ENCODE peak calls at places on chromosomes 3 and 15, in six cellular contexts. T is astrocyte, P is breast epithelium, H is MM.1S, C is IMR-90, U is heart right ventricle. R is an unnamed sample.

GRCh38 chr3:34837848-34838741 is 801.2 kb upstream of the ARPP21 start:
- DNase-seq in C (no peak), U (no peak), H (no peak), T (peak; percentile 6), P (no peak), R (no peak)

GRCh38 chr3:131223373-131224289 is 157.9 kb upstream of the NUDT16 start:
- DNase-seq in P (no peak), T (no peak), C (no peak), U (no peak), H (no peak), R (no peak)

GRCh38 chr3:22236490-22237271 is 485.7 kb upstream of the ZNF385D start:
- DNase-seq in T (no peak), C (no peak), H (no peak), P (no peak), U (no peak), R (no peak)

GRCh38 chr3:18438586-18438985 is 13.4 kb upstream of the SATB1 start:
- DNase-seq in P (no peak), H (no peak), C (no peak), U (no peak), T (no peak), R (no peak)

GRCh38 chr3:43418601-43419272 is 132.4 kb downstream of the SNRK start:
- DNase-seq in P (no peak), U (peak; percentile 62), C (peak; percentile 71), T (peak; percentile 71), H (no peak), R (peak; percentile 36)

GRCh38 chr15:88866295-88866881 is 29.0 kb downstream of the HAPLN3 start:
- DNase-seq in U (no peak), P (no peak), T (no peak), C (no peak), H (no peak), R (no peak)

GRCh38 chr3:64028754-64029153 is 5.5 kb upstream of the PSMD6 start:
- DNase-seq in U (no peak), T (no peak), C (no peak), H (no peak), P (no peak), R (no peak)

GRCh38 chr3:158801200-158801599 is 654 bp upstream of the MFSD1 start:
- DNase-seq in P (no peak), U (no peak), H (no peak), C (no peak), T (no peak), R (no peak)

GRCh38 chr3:140273542-140274195 is 338.7 kb downstream of the CLSTN2 start:
- DNase-seq in P (no peak), C (no peak), H (no peak), T (peak; percentile 33), U (no peak), R (peak; percentile 45)

GRCh38 chr3:45693941-45694521 is 4.8 kb downstream of the SACM1L start:
- DNase-seq in H (peak; percentile 41), T (peak; percentile 45), P (no peak), C (no peak), U (no peak), R (no peak)

GRCh38 chr15:88693191-88693590 is 54.4 kb downstream of the ISG20 start:
- DNase-seq in H (no peak), T (no peak), U (no peak), P (no peak), C (no peak), R (no peak)

GRCh38 chr15:39976291-39977274 is 42.7 kb downstream of the EIF2AK4 start:
- DNase-seq in U (peak; percentile 67), P (peak; percentile 43), C (peak; percentile 52), T (peak; percentile 53), H (no peak), R (no peak)
- H3K4me3 ChIP-seq in U (peak overlapping the region; percentile 62), P (peak overlapping the region; percentile 65), C (peak overlapping the region; percentile 50), T (peak overlapping the region; percentile 57), H (no peak overlapping the region), R (no peak overlapping the region)

DNA sequence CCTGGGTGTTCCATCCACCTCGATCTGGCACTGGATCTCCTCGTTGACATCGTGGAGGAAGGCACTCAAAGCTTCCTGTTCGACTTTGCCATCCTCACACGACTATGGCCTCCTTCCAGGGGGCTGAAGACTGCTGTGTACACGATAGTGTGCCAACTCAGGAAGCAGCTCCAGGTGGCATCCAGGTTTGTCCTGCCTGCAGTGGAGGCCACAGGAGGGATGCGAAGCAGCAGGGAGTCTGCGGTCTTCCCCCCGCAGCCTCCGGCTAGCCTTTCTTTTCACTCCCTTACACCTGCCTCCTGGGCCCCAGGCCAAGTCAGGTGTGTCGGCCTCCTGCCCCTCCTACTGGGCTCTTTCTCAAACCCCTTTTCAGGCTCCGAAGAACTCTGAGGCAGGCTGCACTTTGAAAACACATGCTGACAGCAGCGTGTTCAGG is 32.2 kb downstream of the SYNM start:
- DNase-seq in C (no peak), P (peak; percentile 79), T (no peak), H (peak; percentile 52), U (no peak), R (no peak)
- H3K9me3 ChIP-seq in C (no peaks in the 10 kb centered on the region), P (no peaks in the 10 kb centered on the region), T (no peaks in the 10 kb centered on the region), H (no peaks in the 10 kb centered on the region), U (no peaks in the 10 kb centered on the region), R (no peaks in the 10 kb centered on the region)

DNA sequence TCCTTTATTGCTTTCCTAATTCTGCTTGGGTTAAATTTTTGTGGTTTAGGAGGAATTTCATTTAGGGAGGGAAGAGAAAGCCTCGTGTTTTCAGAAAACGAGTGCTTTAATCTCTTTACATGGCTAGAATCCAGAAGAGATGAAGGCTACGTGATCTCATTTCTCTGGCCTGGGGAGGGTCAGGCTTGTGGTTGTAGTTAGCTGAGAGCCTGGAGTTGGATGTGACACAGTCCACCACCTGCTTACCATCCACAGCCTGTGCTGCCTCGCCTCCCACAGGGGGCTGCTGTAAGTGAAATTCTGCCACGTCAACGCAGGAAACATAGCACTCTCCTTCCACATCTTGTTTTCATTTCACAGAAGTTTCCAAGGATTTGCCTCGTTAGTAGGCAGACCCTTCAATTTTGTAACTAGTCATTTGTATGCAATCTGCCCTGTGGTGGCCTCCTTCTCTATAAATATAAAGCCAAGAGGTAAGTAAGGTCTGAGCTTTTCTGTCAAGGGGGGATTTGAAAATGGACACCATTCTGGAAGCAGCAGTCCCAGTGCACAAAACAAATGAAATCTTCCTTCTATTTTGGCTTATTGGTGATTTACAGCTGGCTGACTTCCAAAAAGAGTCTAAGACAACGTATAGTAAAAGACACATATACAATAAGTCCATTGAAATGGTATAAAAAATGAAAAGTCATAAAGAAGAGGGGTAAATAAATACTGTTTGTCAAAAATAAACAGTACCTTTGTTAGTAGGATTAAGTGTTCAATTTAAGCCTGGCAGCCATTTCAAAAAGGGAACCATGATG is 3.4 kb downstream of the GXYLT2 start:
- DNase-seq in U (peak; percentile 54), P (peak; percentile 38), C (peak; percentile 100), T (peak; percentile 100), H (no peak), R (peak; percentile 74)
- H3K4me3 ChIP-seq in U (no peak overlapping the region), P (no peak overlapping the region), C (no peak overlapping the region), T (peak overlapping the region; percentile 31), H (no peak overlapping the region), R (no peak overlapping the region)

DNA sequence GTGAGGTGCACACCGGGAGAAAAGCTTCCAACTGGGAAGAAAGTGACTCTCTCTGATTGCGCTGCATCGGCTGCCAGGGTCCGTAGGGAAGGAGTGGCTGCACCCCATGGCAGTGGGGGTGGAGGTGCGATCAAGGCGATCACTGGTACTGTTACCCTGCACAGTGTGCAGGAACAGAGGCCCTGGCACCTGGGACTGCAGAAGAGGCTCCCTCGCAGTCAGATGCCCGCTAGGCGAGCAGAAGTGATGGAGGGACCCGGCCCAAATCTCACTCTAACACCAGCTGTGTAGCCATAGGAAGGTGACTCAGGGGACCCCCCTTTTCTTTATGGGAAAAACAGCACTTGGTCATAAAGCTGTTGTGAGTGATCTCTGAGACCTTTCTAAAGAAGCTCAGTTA is 196.8 kb downstream of the GABRG3 start:
- DNase-seq in H (no peak), U (no peak), T (no peak), P (no peak), C (no peak), R (no peak)
- H3K9me3 ChIP-seq in H (no peaks in the 10 kb centered on the region), U (no peaks in the 10 kb centered on the region), T (no peaks in the 10 kb centered on the region), P (no peaks in the 10 kb centered on the region), C (peaks cover 26% of the 10 kb centered on the region), R (no peaks in the 10 kb centered on the region)